ENCODE peak calls at places on chromosomes 11 and 22, in nine cellular contexts. Z is OCI-LY7; W is CD4-positive, alpha-beta memory T cell; K is heart left ventricle; M is aorta; F is astrocyte; I is IMR-90; O is tibial artery; T is psoas muscle. E is an unnamed sample.
A peak's percentile ranks its signal among the peaks of the same experiment; 100 is the strongest.

GRCh38 chr22:48700566-48701295 is 1126.9 kb downstream of the BRD1 start:
- DNase-seq in Z (no peak), W (no peak), K (no peak), M (no peak), F (no peak), I (no peak), O (no peak), T (peak; percentile 23), E (no peak)

GRCh38 chr11:36164522-36165250 is 124.5 kb downstream of the COMMD9 start:
- DNase-seq in Z (no peak), W (no peak), K (no peak), M (no peak), F (no peak), I (peak; percentile 52), O (no peak), T (no peak), E (no peak)

GRCh38 chr22:11629661-11630385 is 3898.2 kb upstream of the OR11H1 start:
- DNase-seq in Z (no peak), W (no peak), K (no peak), M (no peak), F (no peak), I (no peak), O (no peak), T (peak; percentile 52), E (no peak)

GRCh38 chr11:60987577-60988277 is 16.2 kb downstream of the CD6 start:
- DNase-seq in Z (no peak), W (peak; percentile 56), K (no peak), M (no peak), F (no peak), I (no peak), O (no peak), T (no peak), E (no peak)

GRCh38 chr11:47179655-47179991 is 2.9 kb upstream of the ARFGAP2 start:
- DNase-seq in Z (peak; percentile 83), W (peak; percentile 21), K (no peak), M (no peak), F (no peak), I (peak; percentile 35), O (no peak), T (peak; percentile 69), E (peak; percentile 68)

GRCh38 chr22:48570912-48571311 is 1256.8 kb downstream of the BRD1 start:
- DNase-seq in Z (no peak), W (no peak), K (no peak), M (no peak), F (no peak), I (no peak), O (no peak), T (no peak), E (no peak)

GRCh38 chr11:1852885-1853284 is at the start of gene LSP1:
- DNase-seq in Z (peak; percentile 96), W (peak; percentile 88), K (no peak), M (no peak), F (no peak), I (no peak), O (no peak), T (peak; percentile 55), E (no peak)

GRCh38 chr22:29885610-29886009 is 2.6 kb downstream of the MTMR3 start:
- DNase-seq in Z (no peak), W (no peak), K (no peak), M (no peak), F (no peak), I (no peak), O (no peak), T (no peak), E (no peak)

GRCh38 chr11:75152090-75152489 is 1.2 kb downstream of the SLCO2B1 start:
- DNase-seq in Z (no peak), W (no peak), K (no peak), M (no peak), F (no peak), I (no peak), O (no peak), T (no peak), E (no peak)

GRCh38 chr11:12291313-12291712 is 86.1 kb upstream of the PARVA start:
- DNase-seq in Z (no peak), W (no peak), K (no peak), M (no peak), F (no peak), I (no peak), O (no peak), T (no peak), E (no peak)

GRCh38 chr22:28103596-28103995 is 184.5 kb upstream of the PITPNB start:
- DNase-seq in Z (no peak), W (no peak), K (no peak), M (no peak), F (no peak), I (no peak), O (no peak), T (no peak), E (peak; percentile 45)

GRCh38 chr11:46376258-46377050 is 5.0 kb upstream of the MDK start:
- DNase-seq in Z (no peak), W (no peak), K (no peak), M (no peak), F (no peak), I (no peak), O (no peak), T (no peak), E (no peak)

GRCh38 chr11:10444725-10445286 is 10.3 kb upstream of the AMPD3 start:
- DNase-seq in Z (peak; percentile 14), W (no peak), K (no peak), M (no peak), F (no peak), I (no peak), O (no peak), T (no peak), E (no peak)

GRCh38 chr11:26599421-26599820 is 27.4 kb upstream of the MUC15 start:
- DNase-seq in Z (no peak), W (no peak), K (no peak), M (no peak), F (peak; percentile 5), I (no peak), O (no peak), T (no peak), E (peak; percentile 49)
- H3K27ac ChIP-seq in Z (no peak overlapping the region), W (no peak overlapping the region), K (no peak overlapping the region), M (no peak overlapping the region), F (no peak overlapping the region), I (no peak overlapping the region), O (no peak overlapping the region), T (no peak overlapping the region), E (no peak overlapping the region)

GRCh38 chr11:114615448-114616361 is 20.1 kb upstream of the NXPE4 start:
- DNase-seq in Z (no peak), W (no peak), K (no peak), M (no peak), F (no peak), I (no peak), O (no peak), T (no peak), E (no peak)

GRCh38 chr11:114610984-114611944 is 15.7 kb upstream of the NXPE4 start:
- DNase-seq in Z (no peak), W (no peak), K (no peak), M (no peak), F (no peak), I (peak; percentile 5), O (no peak), T (no peak), E (no peak)

GRCh38 chr11:114610550-114610949 is 15.0 kb upstream of the NXPE4 start:
- DNase-seq in Z (no peak), W (no peak), K (no peak), M (no peak), F (no peak), I (no peak), O (no peak), T (no peak), E (no peak)

GRCh38 chr11:114614127-114614720 is 18.6 kb upstream of the NXPE4 start:
- DNase-seq in Z (no peak), W (no peak), K (no peak), M (no peak), F (no peak), I (no peak), O (no peak), T (no peak), E (no peak)

GRCh38 chr11:114612686-114613085 is 17.1 kb upstream of the NXPE4 start:
- DNase-seq in Z (no peak), W (no peak), K (no peak), M (no peak), F (no peak), I (no peak), O (no peak), T (no peak), E (no peak)
- H3K9me3 ChIP-seq in Z (peaks cover 33% of the 10 kb centered on the region), W (no peaks in the 10 kb centered on the region), K (peaks cover 11% of the 10 kb centered on the region), M (no peaks in the 10 kb centered on the region), F (peaks cover 20% of the 10 kb centered on the region), I (no peaks in the 10 kb centered on the region), O (no peaks in the 10 kb centered on the region), T (no peaks in the 10 kb centered on the region), E (peaks cover 5% of the 10 kb centered on the region)

GRCh38 chr22:44566911-44567310 is 68.9 kb upstream of the RTL6 start:
- DNase-seq in Z (no peak), W (no peak), K (no peak), M (peak; percentile 67), F (no peak), I (no peak), O (no peak), T (peak; percentile 17), E (no peak)

GRCh38 chr22:44570476-44571445 is 72.7 kb upstream of the RTL6 start:
- DNase-seq in Z (no peak), W (no peak), K (no peak), M (no peak), F (no peak), I (no peak), O (no peak), T (peak; percentile 28), E (peak; percentile 56)

GRCh38 chr22:44569516-44569915 is 71.5 kb upstream of the RTL6 start:
- DNase-seq in Z (no peak), W (no peak), K (no peak), M (no peak), F (no peak), I (no peak), O (no peak), T (peak; percentile 19), E (no peak)

GRCh38 chr22:44571566-44572413 is 73.8 kb upstream of the RTL6 start:
- DNase-seq in Z (no peak), W (no peak), K (no peak), M (no peak), F (no peak), I (no peak), O (no peak), T (peak; percentile 21), E (no peak)

GRCh38 chr22:44567846-44568493 is 69.9 kb upstream of the RTL6 start:
- DNase-seq in Z (peak; percentile 66), W (peak; percentile 39), K (no peak), M (peak; percentile 72), F (no peak), I (peak; percentile 39), O (no peak), T (peak; percentile 55), E (peak; percentile 51)
- H3K4me1 ChIP-seq in Z (no peaks in the 10 kb centered on the region), W (no peaks in the 10 kb centered on the region), K (peaks cover 5% of the 10 kb centered on the region), M (no peaks in the 10 kb centered on the region), F (no peaks in the 10 kb centered on the region), I (no peaks in the 10 kb centered on the region), O (no peaks in the 10 kb centered on the region), T (no peaks in the 10 kb centered on the region), E (peaks cover 11% of the 10 kb centered on the region)

DNA sequence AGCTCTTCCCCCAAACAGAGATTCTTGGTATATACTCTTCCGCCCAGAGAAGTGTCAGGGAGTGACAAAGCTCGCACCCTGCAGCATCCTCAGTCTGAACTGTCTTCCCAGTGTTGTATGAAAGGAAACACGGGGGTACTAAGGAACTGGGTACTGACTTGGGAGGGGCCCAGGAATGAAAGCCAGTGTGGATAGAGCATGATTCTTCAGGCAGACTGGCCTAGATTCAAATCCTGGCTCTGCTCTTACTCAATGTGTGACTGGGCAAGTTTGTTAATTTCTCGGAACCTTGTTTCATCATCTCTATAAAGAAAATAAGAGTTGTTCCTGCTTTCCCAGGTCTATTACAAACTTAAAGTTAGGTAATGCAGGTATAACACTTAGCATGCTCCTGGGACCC is 266.0 kb upstream of the NARS2 start:
- DNase-seq in Z (no peak), W (no peak), K (no peak), M (no peak), F (no peak), I (peak; percentile 69), O (no peak), T (no peak), E (peak; percentile 78)
- H3K27ac ChIP-seq in Z (no peak overlapping the region), W (no peak overlapping the region), K (no peak overlapping the region), M (no peak overlapping the region), F (no peak overlapping the region), I (peak overlapping the region; percentile 100), O (no peak overlapping the region), T (no peak overlapping the region), E (peak overlapping the region; percentile 4)

E was measured in cardiac muscle cell.